ENCODE peak calls at places on chromosomes 12 and 14, in seven cellular contexts. G is thoracic aorta, U is heart left ventricle, O is heart right ventricle, F is tibial artery, Y is WERI-Rb-1, S is HepG2. H is an unnamed sample.

GRCh38 chr12:107650977-107651376 is 34.6 kb upstream of the PWP1 start:
- DNase-seq in G (no peak), U (no peak), O (no peak), F (no peak), Y (no peak), S (no peak), H (no peak)

GRCh38 chr12:119642986-119643385 is 24.9 kb upstream of the PRKAB1 start:
- DNase-seq in G (no peak), U (no peak), O (no peak), F (no peak), Y (no peak), S (no peak), H (no peak)

GRCh38 chr12:123457980-123458779 is at the start of gene SNRNP35:
- DNase-seq in G (peak; percentile 28), U (peak; percentile 91), O (peak; percentile 81), F (peak; percentile 82), Y (peak; percentile 85), S (peak; percentile 74), H (peak; percentile 85)

GRCh38 chr12:124309744-124310143 is 14.9 kb downstream of the RFLNA start:
- DNase-seq in G (no peak), U (no peak), O (no peak), F (no peak), Y (no peak), S (no peak), H (no peak)

GRCh38 chr14:102525213-102526143 is 15.9 kb upstream of the ANKRD9 start:
- DNase-seq in G (no peak), U (peak; percentile 44), O (no peak), F (no peak), Y (no peak), S (peak; percentile 55), H (peak; percentile 58)

GRCh38 chr12:81668475-81668874 is 90.7 kb downstream of the PPFIA2 start:
- DNase-seq in G (no peak), U (no peak), O (no peak), F (no peak), Y (no peak), S (no peak), H (no peak)

GRCh38 chr14:106436310-106436905 is 910.0 kb downstream of the TMEM121 start:
- DNase-seq in G (no peak), U (peak; percentile 72), O (peak; percentile 33), F (no peak), Y (peak; percentile 48), S (no peak), H (no peak)

GRCh38 chr12:110741371-110741770 is 1.3 kb downstream of the PPP1CC start:
- DNase-seq in G (no peak), U (no peak), O (no peak), F (no peak), Y (no peak), S (no peak), H (no peak)

GRCh38 chr12:56749364-56749763 is 2.8 kb downstream of the PRIM1 start:
- DNase-seq in G (no peak), U (no peak), O (no peak), F (no peak), Y (no peak), S (no peak), H (no peak)

GRCh38 chr12:71804505-71804904 is 35.1 kb upstream of the TBC1D15 start:
- DNase-seq in G (no peak), U (no peak), O (no peak), F (no peak), Y (peak; percentile 10), S (no peak), H (no peak)

GRCh38 chr14:72909163-72909562 is 15.3 kb upstream of the DPF3 start:
- DNase-seq in G (no peak), U (no peak), O (no peak), F (no peak), Y (no peak), S (no peak), H (no peak)

GRCh38 chr14:24678801-24679247 is 44.8 kb upstream of the GZMB start:
- DNase-seq in G (peak; percentile 24), U (no peak), O (peak; percentile 33), F (peak; percentile 63), Y (peak; percentile 69), S (peak; percentile 98), H (peak; percentile 64)
- H3K4me3 ChIP-seq in G (peak overlapping the region; percentile 64), U (peak overlapping the region; percentile 39), O (no peak overlapping the region), F (peak overlapping the region; percentile 17), Y (no peak overlapping the region), S (peak overlapping the region; percentile 2), H (no peak overlapping the region)

GRCh38 chr14:31286456-31287293 is 79.1 kb upstream of the HECTD1 start:
- DNase-seq in G (no peak), U (no peak), O (no peak), F (no peak), Y (peak; percentile 11), S (peak; percentile 83), H (peak; percentile 15)
- TF ChIP-seq CTCF in G (peak; percentile 34), U (no peak), O (no peak), F (peak; percentile 17), Y (peak; percentile 61), S (peak; percentile 96), H (peak; percentile 30)

DNA sequence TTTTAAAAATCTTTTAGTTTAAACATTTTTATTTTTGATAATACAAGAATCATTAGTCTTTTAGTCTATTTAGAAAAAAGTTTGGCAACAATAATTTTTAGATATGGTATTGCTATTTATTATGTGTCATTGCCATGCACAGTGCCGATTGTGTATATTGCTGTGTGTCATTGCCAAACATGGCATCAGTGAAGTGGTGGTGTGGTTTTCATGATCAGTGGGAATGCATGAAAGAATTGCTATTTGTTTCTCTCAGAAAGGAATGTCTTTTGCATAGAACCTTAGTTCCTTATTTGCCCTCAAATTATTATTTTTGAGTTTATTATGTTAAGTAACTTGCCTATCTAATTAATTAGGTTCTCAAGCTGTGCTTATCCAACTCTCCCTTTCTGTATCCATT is 397.5 kb upstream of the PDE3A start:
- DNase-seq in G (no peak), U (no peak), O (no peak), F (no peak), Y (no peak), S (no peak), H (no peak)
- H3K27ac ChIP-seq in G (peak overlapping the region; percentile 22), U (no peak overlapping the region), O (no peak overlapping the region), F (peak overlapping the region; percentile 72), Y (no peak overlapping the region), S (no peak overlapping the region), H (no peak overlapping the region)

GRCh38 chr14:69398053-69398817 is at the start of the genes ERH and SLC39A9:
- DNase-seq in G (peak; percentile 87), U (peak; percentile 97), O (peak; percentile 95), F (peak; percentile 97), Y (peak; percentile 94), S (peak; percentile 96), H (peak; percentile 96)

GRCh38 chr14:69398818-69399210 is 322 bp downstream of the SLC39A9 start:
- DNase-seq in G (no peak), U (no peak), O (no peak), F (no peak), Y (no peak), S (no peak), H (no peak)

GRCh38 chr14:69395929-69396328 is 2.2 kb downstream of the ERH start:
- DNase-seq in G (no peak), U (no peak), O (no peak), F (no peak), Y (no peak), S (no peak), H (no peak)

GRCh38 chr14:69400154-69400553 is 1.7 kb downstream of the SLC39A9 start:
- DNase-seq in G (no peak), U (no peak), O (no peak), F (no peak), Y (no peak), S (no peak), H (no peak)

DNA sequence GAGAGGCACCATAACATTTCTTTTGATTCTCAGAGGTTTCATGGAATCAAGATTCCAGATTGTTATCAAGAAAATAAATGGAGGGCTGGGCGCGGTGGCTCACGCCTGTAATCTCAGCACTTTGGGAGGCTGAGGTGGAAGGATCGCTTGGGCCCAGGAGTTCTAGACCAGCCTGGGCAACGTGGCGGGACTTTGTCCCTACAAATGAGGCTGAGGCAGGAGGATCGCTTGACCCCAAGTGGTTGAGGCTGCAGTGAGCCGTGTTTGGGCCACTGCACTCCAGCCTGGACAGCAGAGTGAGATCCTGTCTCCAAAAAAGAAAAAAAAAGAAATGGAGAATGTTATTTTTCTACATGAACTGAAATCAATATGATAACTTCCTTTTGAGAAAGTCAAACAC is 1.3 kb downstream of the SLC39A9 start:
- DNase-seq in G (no peak), U (no peak), O (no peak), F (no peak), Y (no peak), S (no peak), H (no peak)
- H3K4me3 ChIP-seq in G (peak overlapping the region; percentile 89), U (peak overlapping the region; percentile 78), O (peak overlapping the region; percentile 68), F (peak overlapping the region; percentile 87), Y (peak overlapping the region; percentile 93), S (peak overlapping the region; percentile 90), H (no peak overlapping the region)

GRCh38 chr12:131733874-131734273 is 23.0 kb downstream of the SFSWAP start:
- DNase-seq in G (no peak), U (no peak), O (no peak), F (no peak), Y (no peak), S (no peak), H (no peak)
- TF ChIP-seq CTCF in G (no peak), U (no peak), O (no peak), F (no peak), Y (no peak), S (no peak), H (no peak)

DNA sequence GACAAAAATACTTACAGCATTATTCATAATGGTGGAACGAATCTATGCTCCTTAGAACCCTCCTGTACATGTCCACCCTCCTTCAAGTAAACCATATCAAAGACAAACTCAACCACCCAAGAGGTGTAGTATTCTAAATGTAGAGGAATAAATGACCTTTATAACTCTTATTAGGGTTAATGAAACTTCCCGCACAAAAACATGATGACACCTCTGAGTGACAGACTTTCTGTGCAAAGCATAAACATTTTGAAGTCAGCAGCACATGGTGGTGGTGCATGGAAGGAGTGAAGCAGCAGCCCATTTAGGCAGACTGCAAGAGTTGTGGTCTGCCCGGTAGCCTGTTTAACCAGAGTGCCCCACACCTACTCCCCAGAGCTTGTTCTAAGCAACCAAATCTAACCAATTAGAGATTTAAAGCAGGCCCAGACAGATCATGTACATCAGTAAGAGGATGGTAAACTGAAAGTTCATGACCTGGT is 615 bp upstream of the ASB8 start:
- DNase-seq in G (no peak), U (no peak), O (no peak), F (no peak), Y (no peak), S (no peak), H (no peak)
- H3K27ac ChIP-seq in G (peak overlapping the region; percentile 73), U (peak overlapping the region; percentile 94), O (peak overlapping the region; percentile 92), F (peak overlapping the region; percentile 94), Y (peak overlapping the region; percentile 95), S (peak overlapping the region; percentile 67), H (peak overlapping the region; percentile 92)

DNA sequence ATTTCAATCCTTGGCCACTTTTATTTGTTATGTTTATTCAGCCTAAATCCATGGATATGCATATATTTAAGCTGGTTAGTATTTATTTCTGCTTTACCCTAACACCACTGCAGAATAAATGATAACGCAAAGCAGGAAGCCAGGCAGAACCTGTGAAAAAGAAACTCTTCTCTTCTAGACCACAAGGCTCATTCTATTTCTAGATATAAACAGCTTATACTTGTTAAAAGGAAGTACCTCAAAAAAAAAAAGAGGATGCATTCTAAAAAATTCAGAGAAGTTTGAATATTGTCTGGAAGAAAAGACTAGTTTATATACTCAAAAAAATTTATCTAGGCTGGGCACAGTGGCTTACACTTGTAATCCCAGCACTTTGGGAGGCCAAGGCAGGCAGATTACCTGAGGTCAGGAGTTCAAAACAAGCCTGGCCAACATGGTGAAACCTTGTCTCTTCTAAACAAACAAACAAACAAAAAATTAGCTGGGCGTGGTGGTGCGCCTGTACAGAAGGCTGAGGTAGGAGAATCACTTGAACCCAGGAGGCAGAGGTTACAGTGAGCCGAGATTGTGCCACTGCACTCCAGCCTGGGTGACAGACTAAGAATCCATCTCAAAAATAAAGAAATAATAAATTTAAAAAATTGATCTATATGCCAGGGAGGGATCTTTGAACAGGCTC is 55.8 kb downstream of the GALNT4 start:
- DNase-seq in G (no peak), U (no peak), O (no peak), F (no peak), Y (no peak), S (no peak), H (no peak)
- H3K4me3 ChIP-seq in G (no peak overlapping the region), U (no peak overlapping the region), O (no peak overlapping the region), F (no peak overlapping the region), Y (no peak overlapping the region), S (no peak overlapping the region), H (no peak overlapping the region)